ENCODE peak calls at places on chromosomes 6 and 20, in four cellular contexts. E, M, G and F are unnamed samples. For H4K20me1, the result is how much of the 10 kb centered on the place peaks cover.

GRCh38 chr6:53728570-53729194 is 63.1 kb upstream of the KLHL31 start:
- DNase-seq in E (peak), M (peak), G (no peak), F (peak)

GRCh38 chr6:67431076-67431475 is 1204.0 kb upstream of the ADGRB3 start:
- DNase-seq in E (no peak), M (no peak), G (no peak), F (no peak)

GRCh38 chr6:4573958-4574481 is 202.2 kb upstream of the CDYL start:
- DNase-seq in E (no peak), M (peak), G (no peak), F (no peak)

GRCh38 chr6:149278996-149279395 is 38.5 kb upstream of the TAB2 start:
- DNase-seq in E (no peak), M (no peak), G (no peak), F (no peak)

GRCh38 chr6:6612308-6612707 is 23.8 kb downstream of the LY86 start:
- DNase-seq in E (no peak), M (no peak), G (no peak), F (no peak)

GRCh38 chr6:84508981-84509380 is 255.4 kb downstream of the TBX18 start:
- DNase-seq in E (no peak), M (no peak), G (no peak), F (peak)

GRCh38 chr6:153538491-153538890 is 407.4 kb upstream of the RGS17 start:
- DNase-seq in E (no peak), M (peak), G (no peak), F (no peak)

GRCh38 chr6:158793432-158793831 is 25.7 kb downstream of the EZR start:
- DNase-seq in E (peak), M (peak), G (no peak), F (peak)

GRCh38 chr6:112660626-112661025 is 313.5 kb downstream of the RFPL4B start:
- DNase-seq in E (no peak), M (no peak), G (no peak), F (no peak)

GRCh38 chr20:8557711-8558110 is 425.6 kb downstream of the PLCB1 start:
- DNase-seq in E (no peak), M (peak), G (no peak), F (no peak)

GRCh38 chr6:137514418-137514817 is 20.2 kb upstream of the OLIG3 start:
- DNase-seq in E (no peak), M (no peak), G (no peak), F (no peak)

GRCh38 chr6:7243188-7243942 is 69.6 kb downstream of the SSR1 start:
- DNase-seq in E (peak), M (peak), G (no peak), F (peak)

GRCh38 chr20:49149281-49150045 is 38.7 kb downstream of the STAU1 start:
- DNase-seq in E (no peak), M (no peak), G (no peak), F (no peak)

GRCh38 chr6:76835695-76836094 is 627.6 kb downstream of the HTR1B start:
- DNase-seq in E (no peak), M (no peak), G (no peak), F (no peak)

GRCh38 chr6:28863607-28864320 is 60.0 kb downstream of the TRIM27 start:
- DNase-seq in E (peak), M (peak), G (no peak), F (peak)
- H3K27ac ChIP-seq in E (no peak), M (peak), G (peak), F (peak)

GRCh38 chr6:15490242-15491100 is 172.4 kb downstream of the DTNBP1 start:
- DNase-seq in E (no peak), M (no peak), G (no peak), F (no peak)

GRCh38 chr6:15489563-15489962 is 173.3 kb downstream of the DTNBP1 start:
- DNase-seq in E (no peak), M (no peak), G (no peak), F (no peak)

GRCh38 chr6:15493437-15494168 is 169.2 kb downstream of the DTNBP1 start:
- DNase-seq in E (peak), M (peak), G (no peak), F (no peak)

GRCh38 chr6:15491255-15491985 is 171.4 kb downstream of the DTNBP1 start:
- DNase-seq in E (peak), M (peak), G (no peak), F (peak)

DNA sequence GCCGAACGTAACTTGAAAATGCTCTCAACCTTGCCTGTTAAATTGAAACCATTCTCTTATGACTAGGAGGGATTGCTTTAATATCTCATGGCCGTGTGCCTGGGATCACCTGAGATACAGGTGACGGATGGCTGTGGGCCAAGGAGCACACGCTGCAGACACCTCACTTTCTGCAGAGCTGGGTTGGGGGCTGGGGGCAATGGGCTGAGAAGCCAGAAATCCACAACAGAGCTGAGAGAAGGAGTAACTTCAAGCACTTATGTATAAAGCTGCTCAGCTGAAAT is 170.9 kb downstream of the DTNBP1 start:
- DNase-seq in E (no peak), M (no peak), G (no peak), F (no peak)
- H4K20me1 ChIP-seq in E (under half), M (under half), G (under half), F (under half)

GRCh38 chr6:12311106-12311505 is 20.9 kb downstream of the EDN1 start:
- DNase-seq in E (no peak), M (no peak), G (no peak), F (no peak)
- TF ChIP-seq CTCF in E (no peak), M (no peak), G (no peak), F (peak)

GRCh38 chr6:92762414-92763374 is 656.7 kb downstream of the EPHA7 start:
- DNase-seq in E (peak), M (peak), G (no peak), F (no peak)
- H3K27ac ChIP-seq in E (no peak), M (no peak), G (no peak), F (no peak)

GRCh38 chr6:33413601-33414120 is 2.8 kb downstream of the PHF1 start:
- DNase-seq in E (no peak), M (no peak), G (no peak), F (peak)

GRCh38 chr6:33414592-33415271 is 3.2 kb downstream of the CUTA start:
- DNase-seq in E (peak), M (no peak), G (no peak), F (peak)

GRCh38 chr6:33416386-33417126 is 1.4 kb downstream of the CUTA start:
- DNase-seq in E (no peak), M (no peak), G (no peak), F (peak)

GRCh38 chr6:33417127-33417902 is 592 bp downstream of the CUTA start:
- DNase-seq in E (peak), M (peak), G (no peak), F (peak)

DNA sequence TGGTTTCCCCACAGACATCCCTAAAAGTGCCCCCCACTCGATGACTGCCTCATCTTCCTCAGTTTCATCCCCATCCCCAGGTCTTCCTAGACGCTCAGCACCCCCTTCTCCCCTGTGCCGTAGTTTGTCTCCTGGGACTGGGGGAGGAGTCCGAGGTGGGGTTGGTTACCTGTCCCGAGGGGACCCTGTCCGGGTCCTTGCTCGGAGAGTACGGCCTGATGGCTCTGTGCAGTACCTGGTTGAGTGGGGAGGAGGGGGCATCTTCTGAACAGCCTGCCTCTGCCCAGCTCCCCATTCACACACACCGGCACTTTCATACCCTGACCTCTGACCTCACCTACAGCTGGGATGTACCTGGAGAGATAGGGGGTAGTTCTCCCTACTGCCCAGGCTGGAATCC is 2.1 kb downstream of the CUTA start:
- DNase-seq in E (no peak), M (no peak), G (no peak), F (peak)
- H4K20me1 ChIP-seq in E (under half), M (under half), G (under half), F (under half)

GRCh38 chr6:17910178-17910577 is 77.3 kb downstream of the KIF13A start:
- DNase-seq in E (no peak), M (peak), G (no peak), F (no peak)

GRCh38 chr6:17905611-17906592 is 81.5 kb downstream of the KIF13A start:
- DNase-seq in E (no peak), M (peak), G (no peak), F (peak)

GRCh38 chr6:17904491-17905120 is 82.8 kb downstream of the KIF13A start:
- DNase-seq in E (no peak), M (peak), G (no peak), F (no peak)

GRCh38 chr6:17908831-17909230 is 78.6 kb downstream of the KIF13A start:
- DNase-seq in E (no peak), M (no peak), G (no peak), F (no peak)

GRCh38 chr6:17907467-17908229 is 79.8 kb downstream of the KIF13A start:
- DNase-seq in E (no peak), M (peak), G (peak), F (peak)
- TF ChIP-seq CTCF in E (no peak), M (peak), G (peak), F (peak)